ENCODE peak calls at places on chromosomes 1 and 21, in eight cellular contexts. E, V, T, R, Y, K, H and I are unnamed samples.

GRCh38 chr1:15680614-15681345 is 3.3 kb upstream of the PLEKHM2 start:
- DNase-seq in E (no peak), V (peak), T (no peak), R (peak), Y (peak), K (peak), H (peak), I (no peak)

GRCh38 chr1:54997711-54997986 is 1.1 kb upstream of the BSND start:
- DNase-seq in E (no peak), V (no peak), T (no peak), R (no peak), Y (no peak), K (no peak), H (no peak), I (no peak)

GRCh38 chr1:17098440-17099317 is 20.6 kb downstream of the PADI2 start:
- DNase-seq in E (no peak), V (no peak), T (no peak), R (peak), Y (no peak), K (peak), H (no peak), I (no peak)

GRCh38 chr1:115337633-115338456 is at the start of gene NGF:
- DNase-seq in E (no peak), V (peak), T (no peak), R (no peak), Y (peak), K (peak), H (peak), I (peak)

GRCh38 chr21:17513214-17514123 is 626 bp downstream of the CXADR start:
- DNase-seq in E (peak), V (no peak), T (no peak), R (peak), Y (no peak), K (peak), H (peak), I (peak)

GRCh38 chr21:31766895-31767294 is 35.0 kb upstream of the SCAF4 start:
- DNase-seq in E (no peak), V (no peak), T (no peak), R (no peak), Y (no peak), K (no peak), H (no peak), I (no peak)

GRCh38 chr1:211356723-211357418 is 30.2 kb downstream of the TRAF5 start:
- DNase-seq in E (no peak), V (no peak), T (no peak), R (no peak), Y (no peak), K (peak), H (peak), I (no peak)

GRCh38 chr1:46506470-46507219 is 17.0 kb downstream of the DMBX1 start:
- DNase-seq in E (no peak), V (no peak), T (no peak), R (no peak), Y (no peak), K (no peak), H (peak), I (no peak)

GRCh38 chr1:163085041-163085903 is 16.1 kb downstream of the RGS4 start:
- DNase-seq in E (no peak), V (no peak), T (no peak), R (no peak), Y (no peak), K (peak), H (no peak), I (no peak)

GRCh38 chr1:54407957-54408700 is 1.9 kb upstream of the SSBP3 start:
- DNase-seq in E (no peak), V (no peak), T (no peak), R (peak), Y (peak), K (peak), H (peak), I (no peak)

GRCh38 chr1:172582889-172583288 is 49.9 kb downstream of the SUCO start:
- DNase-seq in E (no peak), V (no peak), T (no peak), R (no peak), Y (no peak), K (no peak), H (no peak), I (no peak)
- TF ChIP-seq CTCF in E (no peak), V (no peak), T (no peak), R (no peak), Y (peak), K (no peak), H (peak), I (no peak)

DNA sequence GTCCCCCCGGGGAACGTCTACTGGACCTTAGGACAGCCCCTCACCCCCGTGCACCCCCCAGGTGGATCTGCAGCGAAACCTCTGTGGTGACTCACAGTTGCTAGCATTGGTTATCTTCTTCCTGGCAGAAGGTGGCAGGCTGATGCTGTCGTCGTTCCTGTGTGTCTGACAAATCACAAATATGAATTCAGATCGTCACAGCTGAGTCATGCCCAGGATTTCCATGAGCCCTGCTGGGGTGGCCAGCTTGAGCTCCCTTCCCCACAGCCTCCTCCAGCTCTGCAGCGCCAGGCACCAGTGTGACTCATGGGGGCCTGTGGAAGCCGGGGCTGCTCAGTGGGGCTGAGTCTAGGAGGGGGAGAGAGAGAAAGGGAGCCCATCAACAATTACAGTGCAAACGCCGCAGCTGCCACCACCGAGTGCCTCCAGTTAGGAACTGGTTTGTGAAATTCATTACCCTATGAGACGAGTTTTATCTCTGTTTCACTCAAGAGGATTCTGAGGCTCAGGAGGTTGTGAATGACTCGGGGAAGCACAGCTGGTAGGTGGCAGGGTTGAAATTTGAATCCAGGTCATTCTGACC is 197.9 kb downstream of the DYRK1A start:
- DNase-seq in E (no peak), V (peak), T (peak), R (peak), Y (peak), K (peak), H (peak), I (no peak)
- TF ChIP-seq CTCF in E (no peak), V (no peak), T (no peak), R (no peak), Y (peak), K (no peak), H (peak), I (no peak)

GRCh38 chr1:84086189-84086588 is 57.9 kb upstream of the PRKACB start:
- DNase-seq in E (no peak), V (no peak), T (no peak), R (no peak), Y (no peak), K (no peak), H (no peak), I (no peak)
- TF ChIP-seq CTCF in E (no peak), V (no peak), T (no peak), R (no peak), Y (no peak), K (no peak), H (no peak), I (no peak)

DNA sequence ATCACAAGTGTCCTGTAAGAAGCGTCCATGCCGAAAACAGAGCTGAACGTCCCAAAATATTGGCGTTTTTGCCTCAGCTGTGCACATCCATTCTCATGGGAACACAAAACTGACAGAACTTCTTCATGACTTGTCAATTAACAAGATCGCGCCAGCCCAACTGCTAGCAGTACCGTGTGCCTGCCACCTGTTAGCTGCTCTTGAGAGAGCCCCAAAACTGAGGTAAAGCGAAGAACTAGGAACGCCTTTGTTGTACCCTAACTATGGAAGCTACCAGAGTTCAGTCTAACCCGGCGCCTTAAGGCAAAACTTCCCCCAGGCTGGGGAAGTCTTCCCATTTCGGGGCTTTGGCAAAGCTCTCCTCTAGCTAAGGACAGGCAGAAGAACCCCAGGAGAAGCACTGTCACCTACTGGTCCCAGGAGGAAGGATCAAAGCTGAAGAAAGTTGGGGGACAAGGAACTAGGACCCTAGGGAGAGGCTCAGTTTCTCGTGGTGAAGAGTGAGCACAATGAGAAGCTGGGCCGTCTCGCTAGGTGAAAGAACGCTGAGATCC is 719 bp downstream of the EYA3 start:
- DNase-seq in E (peak), V (no peak), T (no peak), R (peak), Y (no peak), K (no peak), H (no peak), I (no peak)
- TF ChIP-seq CTCF in E (no peak), V (no peak), T (no peak), R (no peak), Y (peak), K (no peak), H (peak), I (no peak)

GRCh38 chr1:155646307-155646706 is 36.3 kb downstream of the MSTO1 start:
- DNase-seq in E (no peak), V (no peak), T (peak), R (peak), Y (no peak), K (peak), H (no peak), I (no peak)

GRCh38 chr1:155650231-155650757 is 38.3 kb downstream of the YY1AP1 start:
- DNase-seq in E (no peak), V (no peak), T (no peak), R (no peak), Y (no peak), K (no peak), H (no peak), I (no peak)

GRCh38 chr1:155645648-155646047 is 35.6 kb downstream of the MSTO1 start:
- DNase-seq in E (no peak), V (no peak), T (peak), R (peak), Y (no peak), K (peak), H (no peak), I (no peak)

GRCh38 chr1:155649689-155650088 is 38.9 kb downstream of the YY1AP1 start:
- DNase-seq in E (no peak), V (no peak), T (no peak), R (no peak), Y (no peak), K (no peak), H (no peak), I (no peak)

DNA sequence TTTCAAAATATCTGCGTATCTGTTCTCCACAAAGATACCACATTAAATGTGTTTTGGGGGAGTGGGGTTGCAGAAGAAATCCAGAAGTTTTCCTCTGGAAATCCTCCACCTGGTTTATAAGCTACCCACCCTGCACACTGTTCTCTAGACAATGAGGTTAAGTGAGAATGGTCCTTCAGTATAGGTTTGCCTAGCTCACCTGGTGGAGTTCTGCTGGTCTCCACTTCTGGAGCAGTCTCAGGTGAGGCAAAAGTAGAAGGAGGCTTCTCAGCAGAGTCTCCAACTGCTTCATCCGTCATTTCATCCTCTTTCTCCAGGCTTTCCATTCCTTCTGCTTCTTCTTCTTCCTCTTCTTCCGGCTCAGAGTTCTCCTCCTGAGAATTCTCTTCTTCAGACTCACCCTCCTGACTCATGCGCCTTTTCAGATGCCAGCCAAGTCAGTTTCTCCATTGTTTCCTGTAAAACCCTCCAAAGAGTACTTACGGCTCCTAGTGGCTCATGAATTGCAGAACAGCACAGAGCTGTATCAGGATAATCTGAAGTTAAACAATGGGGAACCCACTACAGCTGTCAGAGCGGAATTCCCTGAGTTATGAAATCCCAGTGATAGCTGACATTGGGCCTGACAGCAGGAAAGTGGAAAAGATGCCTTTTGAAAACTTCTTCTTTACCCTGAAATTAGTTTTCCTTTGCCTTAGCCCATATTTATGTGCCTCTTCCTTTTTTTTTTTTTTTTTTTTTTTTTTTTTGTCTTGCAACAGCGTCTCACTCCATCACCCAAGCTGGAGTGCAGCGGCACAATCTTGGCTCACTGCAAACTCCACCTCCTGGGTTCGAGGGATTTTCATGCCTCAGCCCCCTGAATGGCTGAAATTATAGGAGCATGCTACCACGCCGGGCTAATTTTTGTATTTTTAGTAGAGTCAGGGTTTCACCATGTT is 38.5 kb downstream of the MSTO1 start:
- DNase-seq in E (no peak), V (no peak), T (peak), R (peak), Y (peak), K (peak), H (peak), I (no peak)
- TF ChIP-seq CTCF in E (no peak), V (no peak), T (peak), R (peak), Y (peak), K (peak), H (peak), I (peak)

GRCh38 chr1:40363721-40364120 is 9.8 kb upstream of the SMAP2 start:
- DNase-seq in E (no peak), V (no peak), T (no peak), R (no peak), Y (no peak), K (no peak), H (peak), I (no peak)
- TF ChIP-seq CTCF in E (no peak), V (no peak), T (no peak), R (no peak), Y (no peak), K (no peak), H (peak), I (no peak)

DNA sequence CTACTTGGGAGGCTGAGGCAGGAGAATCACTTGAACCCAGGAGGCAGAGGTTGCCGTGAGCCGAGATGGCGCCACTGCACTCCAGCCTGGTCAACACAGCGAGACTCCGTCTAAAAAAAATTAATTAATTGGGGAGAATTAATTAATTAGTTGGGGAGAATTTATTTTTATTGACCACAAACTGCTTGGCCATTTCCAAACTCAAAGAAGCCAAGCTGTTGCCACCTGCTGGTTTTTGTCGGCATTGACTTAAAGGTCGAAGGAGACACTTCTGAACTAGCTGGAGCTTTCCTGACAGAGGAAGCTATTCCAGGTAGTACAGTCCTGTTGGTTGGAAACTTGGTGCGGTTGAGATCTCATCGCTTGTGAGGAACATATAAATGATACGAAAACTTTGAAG is 13.1 kb downstream of the MAP1LC3C start:
- DNase-seq in E (no peak), V (no peak), T (peak), R (peak), Y (peak), K (peak), H (peak), I (peak)
- TF ChIP-seq CTCF in E (no peak), V (no peak), T (peak), R (peak), Y (peak), K (peak), H (peak), I (peak)

DNA sequence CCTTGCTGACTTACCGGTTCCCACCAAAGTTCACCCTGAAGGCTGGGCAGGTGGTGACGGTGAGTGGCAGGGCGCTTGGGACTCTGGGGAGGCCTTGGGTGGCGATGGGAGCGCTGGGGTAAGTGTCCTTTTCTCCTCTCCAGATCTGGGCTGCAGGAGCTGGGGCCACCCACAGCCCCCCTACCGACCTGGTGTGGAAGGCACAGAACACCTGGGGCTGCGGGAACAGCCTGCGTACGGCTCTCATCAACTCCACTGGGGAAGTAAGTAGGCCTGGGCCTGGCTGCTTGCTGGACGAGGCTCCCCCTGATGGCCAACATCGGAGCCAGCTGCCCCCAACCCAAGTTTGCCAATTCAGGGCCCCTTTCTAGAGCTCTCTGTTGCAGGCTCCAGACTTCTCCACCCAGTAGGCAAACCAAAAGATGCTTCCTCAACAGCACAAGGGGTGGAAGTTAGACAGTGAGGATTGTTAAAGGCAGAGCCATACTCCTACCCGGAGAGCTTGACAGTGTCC is 16.4 kb upstream of the SEMA4A start:
- DNase-seq in E (no peak), V (no peak), T (no peak), R (no peak), Y (no peak), K (no peak), H (no peak), I (no peak)
- TF ChIP-seq CTCF in E (no peak), V (no peak), T (no peak), R (no peak), Y (peak), K (peak), H (peak), I (peak)

GRCh38 chr1:63074321-63074720 is 248.0 kb upstream of the FOXD3 start:
- DNase-seq in E (no peak), V (no peak), T (no peak), R (no peak), Y (no peak), K (no peak), H (no peak), I (no peak)

GRCh38 chr1:63069214-63069613 is 253.2 kb upstream of the FOXD3 start:
- DNase-seq in E (no peak), V (no peak), T (no peak), R (no peak), Y (no peak), K (no peak), H (no peak), I (no peak)

GRCh38 chr1:63068626-63069025 is 253.7 kb upstream of the FOXD3 start:
- DNase-seq in E (no peak), V (no peak), T (no peak), R (no peak), Y (no peak), K (no peak), H (peak), I (no peak)

GRCh38 chr1:63073530-63074306 is 248.6 kb upstream of the FOXD3 start:
- DNase-seq in E (no peak), V (no peak), T (peak), R (peak), Y (no peak), K (no peak), H (peak), I (no peak)
- TF ChIP-seq CTCF in E (no peak), V (no peak), T (no peak), R (no peak), Y (no peak), K (no peak), H (peak), I (no peak)